ENCODE peak calls at places on chromosomes 3 and 15, in ten cellular contexts. One of them, this sample, is unnamed. For H3K4me1, the result is how much of the 10 kb centered on the place peaks cover.

GRCh38 chr15:74653426-74654082 is 37.9 kb downstream of the CLK3 start:
- DNase-seq in psoas muscle: no peak
- DNase-seq in astrocyte: peak
- DNase-seq in stomach: peak
- DNase-seq in GM23338: no peak
- DNase-seq in thoracic aorta: no peak
- DNase-seq in PC-3: peak
- DNase-seq in esophagus muscularis mucosa: no peak
- DNase-seq in ascending aorta: no peak
- DNase-seq in CD4-positive, alpha-beta memory T cell: no peak
- DNase-seq in this sample: peak

GRCh38 chr3:81550415-81550814 is 211.0 kb downstream of the GBE1 start:
- DNase-seq in thoracic aorta: peak
- DNase-seq in PC-3: peak
- DNase-seq in GM23338: no peak
- DNase-seq in esophagus muscularis mucosa: no peak
- DNase-seq in astrocyte: peak
- DNase-seq in CD4-positive, alpha-beta memory T cell: no peak
- DNase-seq in stomach: no peak
- DNase-seq in psoas muscle: no peak
- DNase-seq in ascending aorta: no peak
- DNase-seq in this sample: no peak

GRCh38 chr3:14279706-14280061 is 101.1 kb downstream of the LSM3 start:
- DNase-seq in stomach: no peak
- DNase-seq in ascending aorta: no peak
- DNase-seq in astrocyte: no peak
- DNase-seq in PC-3: no peak
- DNase-seq in CD4-positive, alpha-beta memory T cell: no peak
- DNase-seq in GM23338: no peak
- DNase-seq in psoas muscle: no peak
- DNase-seq in esophagus muscularis mucosa: no peak
- DNase-seq in thoracic aorta: no peak
- DNase-seq in this sample: no peak

GRCh38 chr3:40617084-40617483 is 92.3 kb downstream of the ZNF621 start:
- DNase-seq in CD4-positive, alpha-beta memory T cell: no peak
- DNase-seq in astrocyte: no peak
- DNase-seq in GM23338: no peak
- DNase-seq in PC-3: no peak
- DNase-seq in ascending aorta: no peak
- DNase-seq in stomach: no peak
- DNase-seq in psoas muscle: no peak
- DNase-seq in esophagus muscularis mucosa: peak
- DNase-seq in thoracic aorta: no peak
- DNase-seq in this sample: no peak

GRCh38 chr3:138063416-138063815 is 52.0 kb downstream of the DZIP1L start:
- DNase-seq in PC-3: no peak
- DNase-seq in esophagus muscularis mucosa: no peak
- DNase-seq in thoracic aorta: no peak
- DNase-seq in stomach: no peak
- DNase-seq in psoas muscle: no peak
- DNase-seq in ascending aorta: no peak
- DNase-seq in GM23338: peak
- DNase-seq in CD4-positive, alpha-beta memory T cell: no peak
- DNase-seq in astrocyte: no peak
- DNase-seq in this sample: no peak

GRCh38 chr3:24640330-24640877 is 145.8 kb upstream of the THRB start:
- DNase-seq in thoracic aorta: no peak
- DNase-seq in psoas muscle: no peak
- DNase-seq in ascending aorta: no peak
- DNase-seq in astrocyte: peak
- DNase-seq in stomach: no peak
- DNase-seq in CD4-positive, alpha-beta memory T cell: no peak
- DNase-seq in PC-3: peak
- DNase-seq in GM23338: peak
- DNase-seq in esophagus muscularis mucosa: no peak
- DNase-seq in this sample: peak

GRCh38 chr3:138862531-138862923 is 27.8 kb upstream of the PIK3CB start:
- DNase-seq in esophagus muscularis mucosa: no peak
- DNase-seq in PC-3: no peak
- DNase-seq in ascending aorta: no peak
- DNase-seq in stomach: peak
- DNase-seq in CD4-positive, alpha-beta memory T cell: no peak
- DNase-seq in astrocyte: peak
- DNase-seq in thoracic aorta: no peak
- DNase-seq in psoas muscle: no peak
- DNase-seq in GM23338: peak
- DNase-seq in this sample: no peak

GRCh38 chr15:80620141-80620540 is 75.0 kb upstream of the ABHD17C start:
- DNase-seq in ascending aorta: no peak
- DNase-seq in PC-3: no peak
- DNase-seq in esophagus muscularis mucosa: no peak
- DNase-seq in stomach: no peak
- DNase-seq in thoracic aorta: no peak
- DNase-seq in CD4-positive, alpha-beta memory T cell: no peak
- DNase-seq in astrocyte: no peak
- DNase-seq in psoas muscle: no peak
- DNase-seq in GM23338: no peak
- DNase-seq in this sample: no peak

GRCh38 chr15:74229686-74230085 is 6.4 kb upstream of the CCDC33 start:
- DNase-seq in psoas muscle: no peak
- DNase-seq in esophagus muscularis mucosa: no peak
- DNase-seq in PC-3: no peak
- DNase-seq in CD4-positive, alpha-beta memory T cell: no peak
- DNase-seq in ascending aorta: no peak
- DNase-seq in GM23338: no peak
- DNase-seq in stomach: no peak
- DNase-seq in thoracic aorta: no peak
- DNase-seq in astrocyte: no peak
- DNase-seq in this sample: no peak

GRCh38 chr3:128689060-128689459 is 36.9 kb upstream of the RAB7A start:
- DNase-seq in thoracic aorta: no peak
- DNase-seq in GM23338: no peak
- DNase-seq in ascending aorta: no peak
- DNase-seq in esophagus muscularis mucosa: no peak
- DNase-seq in psoas muscle: no peak
- DNase-seq in PC-3: no peak
- DNase-seq in astrocyte: no peak
- DNase-seq in stomach: no peak
- DNase-seq in CD4-positive, alpha-beta memory T cell: no peak
- DNase-seq in this sample: no peak

GRCh38 chr3:4504340-4505261 is 11.5 kb downstream of the ITPR1 start:
- DNase-seq in stomach: no peak
- DNase-seq in thoracic aorta: no peak
- DNase-seq in psoas muscle: no peak
- DNase-seq in CD4-positive, alpha-beta memory T cell: peak
- DNase-seq in astrocyte: no peak
- DNase-seq in ascending aorta: no peak
- DNase-seq in esophagus muscularis mucosa: no peak
- DNase-seq in PC-3: peak
- DNase-seq in GM23338: no peak
- DNase-seq in this sample: peak

GRCh38 chr3:125163739-125164601 is 48.6 kb downstream of the SLC12A8 start:
- DNase-seq in stomach: peak
- DNase-seq in PC-3: peak
- DNase-seq in thoracic aorta: no peak
- DNase-seq in CD4-positive, alpha-beta memory T cell: no peak
- DNase-seq in ascending aorta: no peak
- DNase-seq in astrocyte: no peak
- DNase-seq in GM23338: peak
- DNase-seq in esophagus muscularis mucosa: no peak
- DNase-seq in psoas muscle: no peak
- DNase-seq in this sample: peak

GRCh38 chr15:84669726-84670125 is 11.7 kb upstream of the NMB start:
- DNase-seq in astrocyte: peak
- DNase-seq in stomach: no peak
- DNase-seq in GM23338: no peak
- DNase-seq in psoas muscle: no peak
- DNase-seq in ascending aorta: no peak
- DNase-seq in esophagus muscularis mucosa: no peak
- DNase-seq in PC-3: no peak
- DNase-seq in thoracic aorta: no peak
- DNase-seq in CD4-positive, alpha-beta memory T cell: no peak
- DNase-seq in this sample: no peak

GRCh38 chr15:59301527-59301926 is 71.1 kb downstream of the MYO1E start:
- DNase-seq in ascending aorta: no peak
- DNase-seq in CD4-positive, alpha-beta memory T cell: no peak
- DNase-seq in stomach: no peak
- DNase-seq in astrocyte: no peak
- DNase-seq in psoas muscle: no peak
- DNase-seq in esophagus muscularis mucosa: no peak
- DNase-seq in thoracic aorta: no peak
- DNase-seq in PC-3: no peak
- DNase-seq in GM23338: peak
- DNase-seq in this sample: no peak

GRCh38 chr3:169699536-169700050 is 36.1 kb upstream of the MECOM start:
- DNase-seq in GM23338: no peak
- DNase-seq in CD4-positive, alpha-beta memory T cell: no peak
- DNase-seq in thoracic aorta: no peak
- DNase-seq in esophagus muscularis mucosa: peak
- DNase-seq in stomach: no peak
- DNase-seq in ascending aorta: no peak
- DNase-seq in PC-3: no peak
- DNase-seq in psoas muscle: peak
- DNase-seq in astrocyte: peak
- DNase-seq in this sample: no peak

GRCh38 chr3:56593455-56594158 is 36.6 kb downstream of the CCDC66 start:
- DNase-seq in CD4-positive, alpha-beta memory T cell: peak
- DNase-seq in stomach: no peak
- DNase-seq in psoas muscle: no peak
- DNase-seq in esophagus muscularis mucosa: no peak
- DNase-seq in GM23338: no peak
- DNase-seq in thoracic aorta: no peak
- DNase-seq in astrocyte: no peak
- DNase-seq in ascending aorta: no peak
- DNase-seq in PC-3: peak
- DNase-seq in this sample: no peak

GRCh38 chr3:180252683-180253082 is 215.9 kb upstream of the PEX5L start:
- DNase-seq in ascending aorta: no peak
- DNase-seq in GM23338: no peak
- DNase-seq in esophagus muscularis mucosa: no peak
- DNase-seq in astrocyte: no peak
- DNase-seq in PC-3: peak
- DNase-seq in stomach: no peak
- DNase-seq in psoas muscle: no peak
- DNase-seq in thoracic aorta: no peak
- DNase-seq in CD4-positive, alpha-beta memory T cell: no peak
- DNase-seq in this sample: no peak

GRCh38 chr3:48700750-48701405 is 15.2 kb upstream of the NCKIPSD start:
- DNase-seq in esophagus muscularis mucosa: no peak
- DNase-seq in psoas muscle: no peak
- DNase-seq in CD4-positive, alpha-beta memory T cell: no peak
- DNase-seq in PC-3: no peak
- DNase-seq in GM23338: no peak
- DNase-seq in thoracic aorta: no peak
- DNase-seq in astrocyte: no peak
- DNase-seq in stomach: no peak
- DNase-seq in ascending aorta: no peak
- DNase-seq in this sample: no peak

DNA sequence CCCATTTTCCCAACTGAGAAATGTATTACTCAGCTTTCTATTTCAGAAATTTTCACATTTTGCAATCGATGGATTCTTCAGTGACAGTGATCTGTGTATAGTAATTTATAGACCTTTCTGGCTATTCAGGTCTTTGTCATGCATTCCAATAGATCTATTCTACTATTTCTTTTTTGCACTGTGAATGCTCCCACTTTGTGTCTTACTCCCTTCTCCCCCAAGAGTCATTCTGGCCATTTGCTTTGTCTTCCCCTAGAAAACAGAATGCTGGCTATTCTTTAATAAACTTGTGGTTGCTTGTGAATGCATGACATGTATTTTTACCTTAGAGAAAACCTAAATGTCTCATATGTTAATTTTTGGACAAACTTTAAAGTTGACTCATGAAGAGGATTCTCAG is 87.4 kb upstream of the KBTBD8 start:
- DNase-seq in esophagus muscularis mucosa: no peak
- DNase-seq in thoracic aorta: no peak
- DNase-seq in stomach: no peak
- DNase-seq in PC-3: no peak
- DNase-seq in CD4-positive, alpha-beta memory T cell: no peak
- DNase-seq in ascending aorta: no peak
- DNase-seq in astrocyte: no peak
- DNase-seq in psoas muscle: no peak
- DNase-seq in GM23338: no peak
- DNase-seq in this sample: no peak
- H3K4me1 ChIP-seq in esophagus muscularis mucosa: under half
- H3K4me1 ChIP-seq in thoracic aorta: under half
- H3K4me1 ChIP-seq in stomach: under half
- H3K4me1 ChIP-seq in PC-3: under half
- H3K4me1 ChIP-seq in CD4-positive, alpha-beta memory T cell: under half
- H3K4me1 ChIP-seq in ascending aorta: under half
- H3K4me1 ChIP-seq in astrocyte: under half
- H3K4me1 ChIP-seq in psoas muscle: under half
- H3K4me1 ChIP-seq in GM23338: under half
- H3K4me1 ChIP-seq in this sample: under half

DNA sequence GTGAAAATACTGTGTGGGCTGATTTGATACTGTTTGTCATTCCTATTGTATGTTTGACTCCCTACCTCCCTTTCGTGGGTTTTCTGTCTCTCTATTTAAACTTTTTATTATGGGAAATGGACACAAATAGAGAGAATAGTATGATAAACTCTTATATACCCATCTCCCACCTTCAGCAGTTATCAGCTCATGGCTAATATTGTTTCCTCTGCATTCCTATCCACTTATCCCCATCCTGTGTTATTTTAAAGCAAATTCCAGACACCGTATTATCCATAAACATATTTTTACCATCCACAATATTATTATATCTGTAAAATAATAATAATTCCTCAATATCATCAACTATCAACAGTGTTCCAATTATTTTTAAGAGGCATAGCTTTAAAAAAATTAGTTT is 23.3 kb downstream of the PLCL2 start:
- DNase-seq in GM23338: no peak
- DNase-seq in psoas muscle: no peak
- DNase-seq in ascending aorta: no peak
- DNase-seq in astrocyte: no peak
- DNase-seq in esophagus muscularis mucosa: no peak
- DNase-seq in CD4-positive, alpha-beta memory T cell: no peak
- DNase-seq in stomach: no peak
- DNase-seq in thoracic aorta: no peak
- DNase-seq in PC-3: no peak
- DNase-seq in this sample: no peak
- H3K4me1 ChIP-seq in GM23338: under half
- H3K4me1 ChIP-seq in psoas muscle: half or more
- H3K4me1 ChIP-seq in ascending aorta: under half
- H3K4me1 ChIP-seq in astrocyte: under half
- H3K4me1 ChIP-seq in esophagus muscularis mucosa: under half
- H3K4me1 ChIP-seq in CD4-positive, alpha-beta memory T cell: half or more
- H3K4me1 ChIP-seq in stomach: under half
- H3K4me1 ChIP-seq in thoracic aorta: under half
- H3K4me1 ChIP-seq in PC-3: under half
- H3K4me1 ChIP-seq in this sample: under half

GRCh38 chr3:113264741-113265140 is 53.4 kb downstream of the BOC start:
- DNase-seq in ascending aorta: no peak
- DNase-seq in thoracic aorta: no peak
- DNase-seq in CD4-positive, alpha-beta memory T cell: no peak
- DNase-seq in PC-3: no peak
- DNase-seq in stomach: no peak
- DNase-seq in esophagus muscularis mucosa: no peak
- DNase-seq in astrocyte: no peak
- DNase-seq in psoas muscle: no peak
- DNase-seq in GM23338: peak
- DNase-seq in this sample: no peak
- H3K4me1 ChIP-seq in ascending aorta: under half
- H3K4me1 ChIP-seq in thoracic aorta: under half
- H3K4me1 ChIP-seq in CD4-positive, alpha-beta memory T cell: under half
- H3K4me1 ChIP-seq in PC-3: under half
- H3K4me1 ChIP-seq in stomach: under half
- H3K4me1 ChIP-seq in esophagus muscularis mucosa: half or more
- H3K4me1 ChIP-seq in astrocyte: under half
- H3K4me1 ChIP-seq in psoas muscle: under half
- H3K4me1 ChIP-seq in GM23338: under half
- H3K4me1 ChIP-seq in this sample: under half

GRCh38 chr3:71065764-71066013 is 517.8 kb downstream of the FOXP1 start:
- DNase-seq in psoas muscle: no peak
- DNase-seq in astrocyte: no peak
- DNase-seq in stomach: no peak
- DNase-seq in esophagus muscularis mucosa: no peak
- DNase-seq in PC-3: no peak
- DNase-seq in GM23338: no peak
- DNase-seq in ascending aorta: no peak
- DNase-seq in CD4-positive, alpha-beta memory T cell: no peak
- DNase-seq in thoracic aorta: no peak
- DNase-seq in this sample: no peak
- H3K4me1 ChIP-seq in psoas muscle: under half
- H3K4me1 ChIP-seq in astrocyte: under half
- H3K4me1 ChIP-seq in stomach: under half
- H3K4me1 ChIP-seq in esophagus muscularis mucosa: half or more
- H3K4me1 ChIP-seq in PC-3: half or more
- H3K4me1 ChIP-seq in GM23338: half or more
- H3K4me1 ChIP-seq in ascending aorta: under half
- H3K4me1 ChIP-seq in CD4-positive, alpha-beta memory T cell: half or more
- H3K4me1 ChIP-seq in thoracic aorta: under half
- H3K4me1 ChIP-seq in this sample: under half

This sample was measured in mesenchymal stem cell.